ENCODE peak calls at places on chromosomes 2 and 18, in eight cellular contexts. H, F, C, J, A, N, Y and L are unnamed samples.

GRCh38 chr2:124091721-124092120 is 66.6 kb downstream of the CNTNAP5 start:
- DNase-seq in H (no peak), F (no peak), C (no peak), J (no peak), A (no peak), N (no peak), Y (no peak), L (no peak)

GRCh38 chr2:2127474-2127873 is 203.6 kb downstream of the MYT1L start:
- DNase-seq in H (no peak), F (no peak), C (no peak), J (no peak), A (no peak), N (no peak), Y (no peak), L (no peak)

GRCh38 chr18:50819027-50819726 is 639 bp downstream of the MRO start:
- DNase-seq in H (no peak), F (peak), C (peak), J (peak), A (peak), N (no peak), Y (peak), L (peak)

GRCh38 chr2:205780645-205781044 is 98.3 kb downstream of the NRP2 start:
- DNase-seq in H (no peak), F (no peak), C (no peak), J (no peak), A (no peak), N (no peak), Y (no peak), L (no peak)

GRCh38 chr2:214902273-214902672 is 92.8 kb upstream of the BARD1 start:
- DNase-seq in H (no peak), F (no peak), C (no peak), J (no peak), A (peak), N (no peak), Y (no peak), L (peak)

GRCh38 chr2:205865794-205866490 is 183.6 kb downstream of the NRP2 start:
- DNase-seq in H (no peak), F (no peak), C (no peak), J (peak), A (peak), N (no peak), Y (no peak), L (peak)

GRCh38 chr2:97871096-97871780 is 124.5 kb downstream of the TMEM131 start:
- DNase-seq in H (no peak), F (no peak), C (no peak), J (peak), A (no peak), N (peak), Y (peak), L (peak)

GRCh38 chr2:105422801-105423200 is 23.9 kb upstream of the FHL2 start:
- DNase-seq in H (no peak), F (no peak), C (no peak), J (no peak), A (no peak), N (no peak), Y (no peak), L (peak)

GRCh38 chr18:72868666-72869661 is 1.2 kb upstream of the NETO1 start:
- DNase-seq in H (peak), F (peak), C (no peak), J (no peak), A (no peak), N (no peak), Y (no peak), L (no peak)

GRCh38 chr2:3495956-3496355 is 23.4 kb downstream of the ADI1 start:
- DNase-seq in H (no peak), F (no peak), C (no peak), J (no peak), A (no peak), N (no peak), Y (no peak), L (no peak)

GRCh38 chr2:127909019-127909418 is 23.3 kb upstream of the AMMECR1L start:
- DNase-seq in H (no peak), F (no peak), C (no peak), J (no peak), A (no peak), N (no peak), Y (no peak), L (no peak)

GRCh38 chr2:19801367-19802087 is 100.3 kb downstream of the TTC32 start:
- DNase-seq in H (no peak), F (no peak), C (no peak), J (peak), A (peak), N (peak), Y (peak), L (peak)

GRCh38 chr2:181916726-181917377 is 25.3 kb downstream of the ITPRID2 start:
- DNase-seq in H (no peak), F (no peak), C (no peak), J (peak), A (no peak), N (peak), Y (peak), L (no peak)

GRCh38 chr2:156687715-156688114 is 251.5 kb downstream of the GPD2 start:
- DNase-seq in H (no peak), F (no peak), C (no peak), J (peak), A (no peak), N (peak), Y (peak), L (no peak)

GRCh38 chr18:23330423-23330822 is 122.7 kb upstream of the RIOK3 start:
- DNase-seq in H (no peak), F (no peak), C (no peak), J (peak), A (no peak), N (no peak), Y (no peak), L (no peak)

GRCh38 chr2:157364257-157364974 is 38.8 kb upstream of the ERMN start:
- DNase-seq in H (no peak), F (no peak), C (no peak), J (no peak), A (no peak), N (no peak), Y (no peak), L (no peak)

GRCh38 chr2:182826051-182826450 is 40.4 kb downstream of the FRZB start:
- DNase-seq in H (no peak), F (no peak), C (no peak), J (no peak), A (no peak), N (no peak), Y (no peak), L (no peak)

GRCh38 chr2:200351815-200352214 is 45.3 kb downstream of the SPATS2L start:
- DNase-seq in H (no peak), F (no peak), C (no peak), J (no peak), A (no peak), N (no peak), Y (no peak), L (no peak)

GRCh38 chr18:51009071-51009470 is 20.9 kb upstream of the SMAD4 start:
- DNase-seq in H (no peak), F (no peak), C (no peak), J (peak), A (no peak), N (no peak), Y (peak), L (no peak)

GRCh38 chr2:240646061-240646899 is 21.0 kb downstream of the GPR35 start:
- DNase-seq in H (no peak), F (peak), C (no peak), J (no peak), A (no peak), N (no peak), Y (no peak), L (no peak)

GRCh38 chr2:20745924-20746555 is 76.9 kb downstream of the LDAH start:
- DNase-seq in H (no peak), F (no peak), C (no peak), J (no peak), A (no peak), N (no peak), Y (peak), L (no peak)

GRCh38 chr18:41144444-41144843 is 810.6 kb upstream of the PIK3C3 start:
- DNase-seq in H (no peak), F (no peak), C (no peak), J (peak), A (no peak), N (peak), Y (peak), L (no peak)

GRCh38 chr18:24404591-24404990 is 7.0 kb upstream of the OSBPL1A start:
- DNase-seq in H (no peak), F (no peak), C (no peak), J (no peak), A (no peak), N (no peak), Y (no peak), L (no peak)

GRCh38 chr18:23933407-23933806 is 81.1 kb upstream of the TTC39C start:
- DNase-seq in H (no peak), F (no peak), C (no peak), J (no peak), A (no peak), N (peak), Y (peak), L (no peak)

GRCh38 chr18:2919600-2919999 is 72.8 kb downstream of the EMILIN2 start:
- DNase-seq in H (no peak), F (no peak), C (peak), J (no peak), A (no peak), N (no peak), Y (no peak), L (no peak)

GRCh38 chr2:46697830-46698323 is 217.7 kb downstream of the MCFD2 start:
- DNase-seq in H (no peak), F (no peak), C (peak), J (no peak), A (no peak), N (no peak), Y (no peak), L (no peak)
- H3K4me3 ChIP-seq in H (peak), F (peak), C (peak), J (peak), A (peak), N (peak), Y (peak), L (peak)

GRCh38 chr18:77249583-77250500 is at the start of gene GALR1:
- DNase-seq in H (no peak), F (peak), C (no peak), J (no peak), A (peak), N (no peak), Y (no peak), L (no peak)
- H3K4me3 ChIP-seq in H (peak), F (peak), C (peak), J (no peak), A (peak), N (peak), Y (peak), L (no peak)

GRCh38 chr2:161423351-161424178 is 7.5 kb downstream of the TBR1 start:
- DNase-seq in H (no peak), F (peak), C (peak), J (no peak), A (no peak), N (no peak), Y (no peak), L (no peak)
- H3K4me3 ChIP-seq in H (peak), F (peak), C (peak), J (peak), A (peak), N (peak), Y (no peak), L (no peak)

DNA sequence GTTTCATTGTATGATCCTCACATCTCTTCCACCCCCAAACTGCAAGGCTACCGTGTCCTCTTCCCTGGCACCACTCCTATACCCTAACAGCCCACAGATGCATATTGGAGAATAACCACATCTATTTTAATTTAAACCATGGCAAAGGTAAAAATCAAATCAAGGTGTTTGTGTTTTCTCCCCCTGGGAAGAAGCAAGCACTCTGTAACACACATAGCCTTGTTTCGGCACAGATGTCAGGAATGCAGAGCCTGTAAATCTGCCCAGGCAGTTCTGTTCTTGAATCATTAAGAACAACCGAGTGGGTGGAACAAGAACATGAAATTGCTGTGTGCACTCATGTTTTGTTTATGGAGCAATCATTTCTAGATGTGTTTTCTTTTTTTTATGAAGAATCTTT is 6.8 kb upstream of the COX7A2L start:
- DNase-seq in H (no peak), F (no peak), C (no peak), J (peak), A (no peak), N (peak), Y (no peak), L (no peak)
- H3K4me3 ChIP-seq in H (no peak), F (no peak), C (no peak), J (no peak), A (no peak), N (no peak), Y (no peak), L (no peak)

DNA sequence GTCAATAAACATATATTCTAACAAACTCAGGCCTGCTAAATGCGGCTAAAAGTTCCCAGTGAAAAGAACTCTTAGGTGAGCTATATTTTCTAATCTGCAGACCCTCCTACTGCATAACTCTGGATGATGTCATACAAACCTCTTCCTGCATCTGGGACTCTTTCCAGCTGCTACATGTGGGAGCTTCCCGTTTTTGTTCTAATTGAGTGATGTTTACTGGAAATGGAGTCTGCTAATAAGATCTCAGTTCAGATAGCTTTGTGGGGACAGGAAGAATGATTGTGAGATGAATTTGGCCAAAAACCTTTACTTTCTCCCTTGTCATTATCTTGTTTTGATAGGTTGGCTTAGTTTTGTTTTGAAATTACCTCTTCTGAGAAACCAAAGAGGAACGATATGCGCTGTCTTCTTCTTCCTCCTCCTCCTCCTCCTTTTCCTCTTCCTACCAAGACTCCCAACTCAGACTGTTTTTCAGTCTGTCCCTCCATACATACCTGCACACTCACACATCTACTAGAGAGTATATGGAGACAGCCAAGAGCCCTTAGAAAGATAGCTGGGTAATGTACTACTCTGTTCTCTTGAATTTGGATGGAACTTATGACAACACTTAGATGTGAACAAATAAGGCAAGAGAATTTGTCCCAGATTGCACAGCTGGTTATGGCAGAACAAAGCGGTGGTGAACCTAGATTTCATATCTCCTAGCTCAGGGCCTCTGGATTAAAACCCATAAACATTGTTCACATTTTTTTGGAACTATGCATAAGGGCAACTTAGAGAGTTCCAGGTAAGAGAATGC is 39.8 kb upstream of the AAK1 start:
- DNase-seq in H (no peak), F (no peak), C (no peak), J (peak), A (peak), N (peak), Y (peak), L (peak)
- H3K4me3 ChIP-seq in H (no peak), F (no peak), C (no peak), J (no peak), A (peak), N (no peak), Y (peak), L (no peak)

DNA sequence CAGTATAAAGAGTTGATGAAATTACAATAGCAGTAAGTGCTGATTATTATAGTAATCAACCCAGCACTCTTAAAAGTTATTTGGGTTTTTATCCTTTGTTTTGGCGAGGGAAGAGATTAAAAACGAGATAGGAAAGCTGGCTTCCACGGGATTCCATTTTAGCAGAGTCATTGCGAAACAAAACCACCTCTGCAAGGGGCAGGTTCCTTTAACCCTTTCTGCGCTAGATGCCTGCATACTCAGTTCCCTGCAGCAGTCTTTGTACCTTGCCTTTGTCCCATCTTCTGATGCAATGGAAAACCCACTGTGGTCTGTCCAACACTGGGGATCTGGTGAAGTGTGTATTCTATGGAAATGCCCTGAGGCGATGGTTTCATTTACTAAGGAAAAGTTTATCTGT is 2.7 kb downstream of the YPEL5 start:
- DNase-seq in H (no peak), F (peak), C (no peak), J (no peak), A (peak), N (no peak), Y (peak), L (peak)
- H3K4me3 ChIP-seq in H (no peak), F (peak), C (no peak), J (no peak), A (peak), N (no peak), Y (no peak), L (no peak)

GRCh38 chr18:34158881-34159690 is 65.6 kb downstream of the NOL4 start:
- DNase-seq in H (peak), F (peak), C (peak), J (peak), A (peak), N (peak), Y (peak), L (peak)
- H3K4me3 ChIP-seq in H (peak), F (peak), C (peak), J (no peak), A (peak), N (peak), Y (peak), L (peak)

DNA sequence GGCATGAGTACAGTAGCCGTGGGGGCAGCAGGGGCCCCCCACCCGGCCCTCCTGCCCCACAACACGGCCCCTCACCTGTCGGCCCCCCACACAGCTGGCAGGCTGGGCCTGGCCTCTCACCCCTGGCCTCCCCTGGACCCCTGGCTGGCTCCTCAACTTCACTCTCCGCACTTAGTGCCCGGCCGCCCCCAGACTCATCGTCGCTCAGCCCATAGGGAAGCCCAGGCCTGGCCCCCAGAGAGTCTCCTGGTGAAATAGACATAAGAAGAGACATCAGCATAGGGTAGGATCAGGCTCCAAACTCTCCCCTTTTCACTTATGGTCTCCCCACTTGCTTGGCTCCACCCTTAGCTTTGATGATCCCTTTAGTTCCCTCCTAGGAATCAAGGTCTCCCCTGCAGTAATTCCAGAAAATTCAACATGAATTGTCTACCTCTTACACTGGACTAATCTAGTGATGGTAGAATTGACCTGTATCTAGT is 1.7 kb downstream of the ZNF513 start:
- DNase-seq in H (no peak), F (no peak), C (no peak), J (no peak), A (no peak), N (no peak), Y (no peak), L (no peak)
- H3K4me3 ChIP-seq in H (no peak), F (peak), C (no peak), J (peak), A (peak), N (peak), Y (peak), L (no peak)

GRCh38 chr2:96859338-96859649 is 1.5 kb upstream of the ANKRD39 start:
- DNase-seq in H (no peak), F (no peak), C (peak), J (no peak), A (peak), N (no peak), Y (no peak), L (peak)
- H3K4me3 ChIP-seq in H (no peak), F (no peak), C (no peak), J (no peak), A (no peak), N (no peak), Y (no peak), L (no peak)